ENCODE peak calls at places on chromosome 16, in ten cellular contexts. One of them, this sample, is unnamed.

GRCh38 chr16:3510410-3510809 is 9.6 kb downstream of the CLUAP1 start:
- DNase-seq in CD8-positive, alpha-beta T cell: no peak
- DNase-seq in vagina: no peak
- DNase-seq in breast epithelium: peak; percentile 47
- DNase-seq in uterus: no peak
- DNase-seq in cardiac muscle cell: no peak
- DNase-seq in heart right ventricle: no peak
- DNase-seq in BE2C: no peak
- DNase-seq in stomach: no peak
- DNase-seq in ascending aorta: no peak
- DNase-seq in this sample: no peak

GRCh38 chr16:3503513-3503912 is 2.7 kb downstream of the CLUAP1 start:
- DNase-seq in BE2C: no peak
- DNase-seq in stomach: no peak
- DNase-seq in heart right ventricle: no peak
- DNase-seq in ascending aorta: no peak
- DNase-seq in CD8-positive, alpha-beta T cell: peak; percentile 61
- DNase-seq in vagina: no peak
- DNase-seq in uterus: no peak
- DNase-seq in cardiac muscle cell: no peak
- DNase-seq in breast epithelium: peak; percentile 31
- DNase-seq in this sample: no peak

GRCh38 chr16:23171234-23171948 is 11.2 kb upstream of the SCNN1G start:
- DNase-seq in stomach: no peak
- DNase-seq in ascending aorta: no peak
- DNase-seq in BE2C: no peak
- DNase-seq in breast epithelium: no peak
- DNase-seq in vagina: no peak
- DNase-seq in uterus: no peak
- DNase-seq in heart right ventricle: no peak
- DNase-seq in cardiac muscle cell: no peak
- DNase-seq in CD8-positive, alpha-beta T cell: no peak
- DNase-seq in this sample: no peak

GRCh38 chr16:46573008-46573833 is 48.0 kb downstream of the SHCBP1 start:
- DNase-seq in breast epithelium: no peak
- DNase-seq in BE2C: no peak
- DNase-seq in ascending aorta: no peak
- DNase-seq in stomach: no peak
- DNase-seq in uterus: no peak
- DNase-seq in cardiac muscle cell: no peak
- DNase-seq in vagina: no peak
- DNase-seq in CD8-positive, alpha-beta T cell: no peak
- DNase-seq in heart right ventricle: no peak
- DNase-seq in this sample: no peak

GRCh38 chr16:263944-264343 is 11.8 kb downstream of the RGS11 start:
- DNase-seq in cardiac muscle cell: no peak
- DNase-seq in stomach: no peak
- DNase-seq in vagina: no peak
- DNase-seq in heart right ventricle: no peak
- DNase-seq in uterus: no peak
- DNase-seq in BE2C: no peak
- DNase-seq in breast epithelium: no peak
- DNase-seq in CD8-positive, alpha-beta T cell: no peak
- DNase-seq in ascending aorta: no peak
- DNase-seq in this sample: no peak

GRCh38 chr16:78198299-78198698 is 98.8 kb downstream of the WWOX start:
- DNase-seq in vagina: no peak
- DNase-seq in stomach: no peak
- DNase-seq in CD8-positive, alpha-beta T cell: no peak
- DNase-seq in uterus: no peak
- DNase-seq in BE2C: no peak
- DNase-seq in breast epithelium: no peak
- DNase-seq in ascending aorta: no peak
- DNase-seq in cardiac muscle cell: no peak
- DNase-seq in heart right ventricle: no peak
- DNase-seq in this sample: no peak

GRCh38 chr16:78102122-78102660 is 2.7 kb downstream of the WWOX start:
- DNase-seq in CD8-positive, alpha-beta T cell: no peak
- DNase-seq in stomach: no peak
- DNase-seq in uterus: no peak
- DNase-seq in heart right ventricle: no peak
- DNase-seq in cardiac muscle cell: no peak
- DNase-seq in breast epithelium: no peak
- DNase-seq in ascending aorta: no peak
- DNase-seq in BE2C: no peak
- DNase-seq in vagina: no peak
- DNase-seq in this sample: no peak

GRCh38 chr16:86901483-86901882 is 323.1 kb downstream of the FOXL1 start:
- DNase-seq in breast epithelium: no peak
- DNase-seq in cardiac muscle cell: no peak
- DNase-seq in BE2C: no peak
- DNase-seq in ascending aorta: no peak
- DNase-seq in uterus: no peak
- DNase-seq in vagina: no peak
- DNase-seq in CD8-positive, alpha-beta T cell: no peak
- DNase-seq in stomach: no peak
- DNase-seq in heart right ventricle: no peak
- DNase-seq in this sample: no peak

GRCh38 chr16:24125199-24125598 is 130.9 kb upstream of the CACNG3 start:
- DNase-seq in CD8-positive, alpha-beta T cell: no peak
- DNase-seq in heart right ventricle: no peak
- DNase-seq in vagina: no peak
- DNase-seq in breast epithelium: no peak
- DNase-seq in BE2C: no peak
- DNase-seq in ascending aorta: no peak
- DNase-seq in cardiac muscle cell: no peak
- DNase-seq in stomach: no peak
- DNase-seq in uterus: no peak
- DNase-seq in this sample: no peak

GRCh38 chr16:24671455-24671954 is 57.9 kb upstream of the TNRC6A start:
- DNase-seq in CD8-positive, alpha-beta T cell: no peak
- DNase-seq in vagina: no peak
- DNase-seq in ascending aorta: no peak
- DNase-seq in breast epithelium: no peak
- DNase-seq in uterus: peak; percentile 27
- DNase-seq in cardiac muscle cell: no peak
- DNase-seq in BE2C: no peak
- DNase-seq in heart right ventricle: no peak
- DNase-seq in stomach: no peak
- DNase-seq in this sample: no peak

GRCh38 chr16:68448360-68448970 is at the start of gene SMPD3:
- DNase-seq in uterus: peak; percentile 90
- DNase-seq in CD8-positive, alpha-beta T cell: peak; percentile 99
- DNase-seq in cardiac muscle cell: peak; percentile 100
- DNase-seq in breast epithelium: peak; percentile 98
- DNase-seq in heart right ventricle: peak; percentile 96
- DNase-seq in ascending aorta: peak; percentile 90
- DNase-seq in BE2C: peak; percentile 100
- DNase-seq in stomach: peak; percentile 99
- DNase-seq in vagina: no peak
- DNase-seq in this sample: peak; percentile 97

GRCh38 chr16:803751-804075 is 3.2 kb upstream of the GNG13 start:
- DNase-seq in heart right ventricle: no peak
- DNase-seq in cardiac muscle cell: no peak
- DNase-seq in CD8-positive, alpha-beta T cell: no peak
- DNase-seq in stomach: no peak
- DNase-seq in ascending aorta: no peak
- DNase-seq in BE2C: no peak
- DNase-seq in breast epithelium: no peak
- DNase-seq in vagina: no peak
- DNase-seq in uterus: no peak
- DNase-seq in this sample: no peak

GRCh38 chr16:22977294-22977697 is 163.3 kb downstream of the HS3ST2 start:
- DNase-seq in CD8-positive, alpha-beta T cell: no peak
- DNase-seq in BE2C: no peak
- DNase-seq in vagina: no peak
- DNase-seq in stomach: no peak
- DNase-seq in cardiac muscle cell: peak; percentile 4
- DNase-seq in ascending aorta: no peak
- DNase-seq in heart right ventricle: no peak
- DNase-seq in uterus: no peak
- DNase-seq in breast epithelium: no peak
- DNase-seq in this sample: no peak

GRCh38 chr16:79809376-79809775 is 208.8 kb upstream of the MAF start:
- DNase-seq in CD8-positive, alpha-beta T cell: no peak
- DNase-seq in stomach: no peak
- DNase-seq in vagina: no peak
- DNase-seq in heart right ventricle: no peak
- DNase-seq in BE2C: no peak
- DNase-seq in breast epithelium: no peak
- DNase-seq in ascending aorta: no peak
- DNase-seq in cardiac muscle cell: no peak
- DNase-seq in uterus: no peak
- DNase-seq in this sample: no peak

GRCh38 chr16:63038563-63039131 is 1002.4 kb upstream of the CDH8 start:
- DNase-seq in vagina: no peak
- DNase-seq in ascending aorta: no peak
- DNase-seq in cardiac muscle cell: no peak
- DNase-seq in uterus: no peak
- DNase-seq in stomach: no peak
- DNase-seq in CD8-positive, alpha-beta T cell: no peak
- DNase-seq in heart right ventricle: no peak
- DNase-seq in breast epithelium: no peak
- DNase-seq in BE2C: no peak
- DNase-seq in this sample: no peak

GRCh38 chr16:66905633-66906539 is 12.8 kb downstream of the CDH16 start:
- DNase-seq in breast epithelium: no peak
- DNase-seq in cardiac muscle cell: peak; percentile 97
- DNase-seq in CD8-positive, alpha-beta T cell: no peak
- DNase-seq in heart right ventricle: peak; percentile 62
- DNase-seq in BE2C: peak; percentile 66
- DNase-seq in vagina: no peak
- DNase-seq in uterus: no peak
- DNase-seq in stomach: peak; percentile 86
- DNase-seq in ascending aorta: no peak
- DNase-seq in this sample: no peak

GRCh38 chr16:31875112-31875803 is 1.7 kb downstream of the ZNF267 start:
- DNase-seq in vagina: peak; percentile 79
- DNase-seq in BE2C: no peak
- DNase-seq in CD8-positive, alpha-beta T cell: no peak
- DNase-seq in uterus: no peak
- DNase-seq in heart right ventricle: no peak
- DNase-seq in breast epithelium: no peak
- DNase-seq in stomach: no peak
- DNase-seq in ascending aorta: no peak
- DNase-seq in cardiac muscle cell: no peak
- DNase-seq in this sample: no peak

GRCh38 chr16:23079683-23080221 is 69.5 kb downstream of the USP31 start:
- DNase-seq in vagina: no peak
- DNase-seq in BE2C: no peak
- DNase-seq in stomach: no peak
- DNase-seq in heart right ventricle: no peak
- DNase-seq in cardiac muscle cell: no peak
- DNase-seq in breast epithelium: no peak
- DNase-seq in ascending aorta: no peak
- DNase-seq in CD8-positive, alpha-beta T cell: no peak
- DNase-seq in uterus: no peak
- DNase-seq in this sample: peak; percentile 72

GRCh38 chr16:81831722-81832126 is 52.6 kb downstream of the PLCG2 start:
- DNase-seq in CD8-positive, alpha-beta T cell: peak; percentile 59
- DNase-seq in ascending aorta: peak; percentile 37
- DNase-seq in BE2C: no peak
- DNase-seq in vagina: no peak
- DNase-seq in stomach: peak; percentile 62
- DNase-seq in uterus: peak; percentile 20
- DNase-seq in breast epithelium: peak; percentile 36
- DNase-seq in cardiac muscle cell: no peak
- DNase-seq in heart right ventricle: peak; percentile 37
- DNase-seq in this sample: peak; percentile 82
- H3K4me1 ChIP-seq in CD8-positive, alpha-beta T cell: peaks cover 18% of the 10 kb centered on the region
- H3K4me1 ChIP-seq in ascending aorta: no peaks in the 10 kb centered on the region
- H3K4me1 ChIP-seq in BE2C: no peaks in the 10 kb centered on the region
- H3K4me1 ChIP-seq in vagina: peaks cover 6% of the 10 kb centered on the region
- H3K4me1 ChIP-seq in stomach: peaks cover 10% of the 10 kb centered on the region
- H3K4me1 ChIP-seq in uterus: no peaks in the 10 kb centered on the region
- H3K4me1 ChIP-seq in breast epithelium: no peaks in the 10 kb centered on the region
- H3K4me1 ChIP-seq in cardiac muscle cell: peaks cover 9% of the 10 kb centered on the region
- H3K4me1 ChIP-seq in heart right ventricle: no peaks in the 10 kb centered on the region
- H3K4me1 ChIP-seq in this sample: no peaks in the 10 kb centered on the region

DNA sequence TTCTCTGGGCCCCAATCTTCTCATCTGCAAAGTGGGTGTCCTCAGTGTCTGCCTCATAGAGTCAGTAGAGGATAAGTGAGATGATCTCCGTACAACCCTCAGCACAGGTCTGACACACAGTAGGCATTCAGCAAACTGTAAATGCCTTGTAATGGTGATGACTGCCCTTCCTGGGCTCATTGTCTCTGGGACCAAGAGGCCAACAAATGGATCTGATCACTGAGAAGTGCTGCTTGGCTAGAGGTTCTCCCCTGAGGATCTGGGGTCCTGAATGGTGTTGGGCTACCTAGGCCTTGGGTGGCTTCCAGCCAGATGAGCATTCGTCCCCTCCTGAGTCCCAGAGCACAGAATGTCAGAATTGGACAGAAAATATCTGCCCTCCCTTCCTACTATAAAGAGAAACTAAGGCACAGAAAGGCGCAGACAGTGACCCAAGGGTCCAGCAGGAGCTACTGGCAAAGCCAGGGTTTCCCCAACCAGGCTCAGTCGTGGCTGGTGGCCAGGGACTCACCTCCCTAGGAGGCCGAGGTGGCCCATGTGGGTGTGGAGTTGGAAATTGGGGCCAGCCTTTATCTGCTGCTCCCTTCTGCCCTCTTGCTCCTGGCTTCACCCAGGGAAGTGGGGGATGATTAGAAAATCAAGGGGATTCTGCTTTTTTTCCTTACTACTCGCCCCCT is 910 bp downstream of the DRC7 start:
- DNase-seq in CD8-positive, alpha-beta T cell: no peak
- DNase-seq in stomach: no peak
- DNase-seq in uterus: no peak
- DNase-seq in heart right ventricle: no peak
- DNase-seq in breast epithelium: no peak
- DNase-seq in BE2C: no peak
- DNase-seq in cardiac muscle cell: no peak
- DNase-seq in vagina: no peak
- DNase-seq in ascending aorta: no peak
- DNase-seq in this sample: no peak
- H3K4me3 ChIP-seq in CD8-positive, alpha-beta T cell: no peak overlapping the region
- H3K4me3 ChIP-seq in stomach: no peak overlapping the region
- H3K4me3 ChIP-seq in uterus: no peak overlapping the region
- H3K4me3 ChIP-seq in heart right ventricle: no peak overlapping the region
- H3K4me3 ChIP-seq in breast epithelium: no peak overlapping the region
- H3K4me3 ChIP-seq in BE2C: no peak overlapping the region
- H3K4me3 ChIP-seq in cardiac muscle cell: no peak overlapping the region
- H3K4me3 ChIP-seq in vagina: no peak overlapping the region
- H3K4me3 ChIP-seq in ascending aorta: no peak overlapping the region
- H3K4me3 ChIP-seq in this sample: no peak overlapping the region

GRCh38 chr16:70324998-70325765 is 21.5 kb upstream of the DDX19A start:
- DNase-seq in uterus: no peak
- DNase-seq in heart right ventricle: no peak
- DNase-seq in breast epithelium: no peak
- DNase-seq in vagina: no peak
- DNase-seq in cardiac muscle cell: no peak
- DNase-seq in BE2C: no peak
- DNase-seq in ascending aorta: no peak
- DNase-seq in stomach: no peak
- DNase-seq in CD8-positive, alpha-beta T cell: no peak
- DNase-seq in this sample: no peak
- TF ChIP-seq CTCF in uterus: no peak
- TF ChIP-seq CTCF in heart right ventricle: no peak
- TF ChIP-seq CTCF in breast epithelium: no peak
- TF ChIP-seq CTCF in vagina: no peak
- TF ChIP-seq CTCF in cardiac muscle cell: no peak
- TF ChIP-seq CTCF in BE2C: no peak
- TF ChIP-seq CTCF in ascending aorta: no peak
- TF ChIP-seq CTCF in stomach: no peak
- TF ChIP-seq CTCF in CD8-positive, alpha-beta T cell: no peak
- TF ChIP-seq CTCF in this sample: no peak

GRCh38 chr16:89401641-89402445 is 88.5 kb downstream of the ANKRD11 start:
- DNase-seq in uterus: no peak
- DNase-seq in BE2C: no peak
- DNase-seq in breast epithelium: no peak
- DNase-seq in cardiac muscle cell: no peak
- DNase-seq in stomach: no peak
- DNase-seq in heart right ventricle: no peak
- DNase-seq in CD8-positive, alpha-beta T cell: no peak
- DNase-seq in vagina: no peak
- DNase-seq in ascending aorta: no peak
- DNase-seq in this sample: no peak
- H3K4me1 ChIP-seq in uterus: no peaks in the 10 kb centered on the region
- H3K4me1 ChIP-seq in BE2C: peaks cover 19% of the 10 kb centered on the region
- H3K4me1 ChIP-seq in breast epithelium: no peaks in the 10 kb centered on the region
- H3K4me1 ChIP-seq in cardiac muscle cell: peaks cover 19% of the 10 kb centered on the region
- H3K4me1 ChIP-seq in stomach: peaks cover 20% of the 10 kb centered on the region
- H3K4me1 ChIP-seq in heart right ventricle: peaks cover 50% of the 10 kb centered on the region
- H3K4me1 ChIP-seq in CD8-positive, alpha-beta T cell: peaks cover 77% of the 10 kb centered on the region
- H3K4me1 ChIP-seq in vagina: peaks cover 62% of the 10 kb centered on the region
- H3K4me1 ChIP-seq in ascending aorta: peaks cover 5% of the 10 kb centered on the region
- H3K4me1 ChIP-seq in this sample: peaks cover 10% of the 10 kb centered on the region

This sample was measured in mucosa of descending colon.